ENCODE peak calls at places on chromosomes 1 and 21, in eight cellular contexts. H, N, J, A, Y, I, G and R are unnamed samples.

GRCh38 chr1:203271962-203272632 is 33.2 kb upstream of the BTG2 start:
- DNase-seq in J (peak), I (no peak), H (no peak), N (no peak), Y (no peak), A (no peak), G (no peak), R (no peak)

GRCh38 chr1:99590578-99591209 is 55.2 kb upstream of the PALMD start:
- DNase-seq in H (no peak), N (no peak), G (no peak), Y (no peak), A (no peak), I (no peak), J (no peak), R (no peak)

GRCh38 chr1:233163696-233164095 is 131.8 kb downstream of the PCNX2 start:
- DNase-seq in H (no peak), Y (no peak), A (no peak), I (no peak), G (no peak), N (no peak), J (no peak), R (no peak)

GRCh38 chr1:229440821-229441537 is 7.1 kb upstream of the ACTA1 start:
- DNase-seq in I (no peak), Y (no peak), J (no peak), A (no peak), N (no peak), H (no peak), G (peak), R (no peak)

GRCh38 chr21:28345934-28346333 is 646.7 kb downstream of the LTN1 start:
- DNase-seq in I (no peak), H (no peak), A (no peak), J (no peak), Y (no peak), G (no peak), N (no peak), R (no peak)

GRCh38 chr21:34771512-34772028 is 102.8 kb downstream of the CLIC6 start:
- DNase-seq in I (peak), A (no peak), H (no peak), J (no peak), G (no peak), Y (no peak), N (peak), R (no peak)

GRCh38 chr1:246725191-246725590 is 982 bp downstream of the SCCPDH start:
- DNase-seq in J (no peak), A (no peak), I (peak), Y (no peak), H (no peak), N (peak), G (no peak), R (no peak)

GRCh38 chr1:42150626-42151025 is 2.6 kb upstream of the GUCA2B start:
- DNase-seq in J (no peak), A (no peak), N (no peak), I (no peak), Y (no peak), H (no peak), G (no peak), R (no peak)

GRCh38 chr1:212255705-212256307 is 29.4 kb upstream of the PPP2R5A start:
- DNase-seq in Y (no peak), I (peak), N (no peak), A (no peak), G (no peak), J (no peak), H (no peak), R (no peak)

DNA sequence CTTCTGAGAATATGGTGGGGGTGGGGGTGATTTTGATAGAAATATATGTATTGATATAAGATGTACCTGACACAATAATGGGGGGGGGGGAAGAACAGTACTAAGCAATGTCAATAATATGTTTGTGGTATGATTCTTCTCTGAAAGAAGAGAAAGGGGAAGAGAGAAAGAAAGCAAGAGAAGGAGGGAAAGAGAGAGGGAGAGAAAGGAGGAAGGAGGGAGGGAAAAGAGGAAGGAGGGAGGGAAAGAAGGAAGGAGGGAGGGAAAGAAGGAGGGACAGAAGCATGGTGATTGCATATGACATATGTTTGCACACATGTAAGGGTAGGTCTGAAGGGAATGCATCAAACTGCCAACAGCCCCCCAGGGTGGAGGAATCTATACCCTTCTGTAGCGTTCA is 119.5 kb upstream of the ZC3H12A start:
- DNase-seq in H (no peak), J (no peak), Y (no peak), G (no peak), A (no peak), I (no peak), N (no peak), R (no peak)
- TF ChIP-seq CTCF in H (no peak), J (no peak), Y (no peak), G (no peak), A (no peak), I (no peak), N (no peak), R (no peak)

DNA sequence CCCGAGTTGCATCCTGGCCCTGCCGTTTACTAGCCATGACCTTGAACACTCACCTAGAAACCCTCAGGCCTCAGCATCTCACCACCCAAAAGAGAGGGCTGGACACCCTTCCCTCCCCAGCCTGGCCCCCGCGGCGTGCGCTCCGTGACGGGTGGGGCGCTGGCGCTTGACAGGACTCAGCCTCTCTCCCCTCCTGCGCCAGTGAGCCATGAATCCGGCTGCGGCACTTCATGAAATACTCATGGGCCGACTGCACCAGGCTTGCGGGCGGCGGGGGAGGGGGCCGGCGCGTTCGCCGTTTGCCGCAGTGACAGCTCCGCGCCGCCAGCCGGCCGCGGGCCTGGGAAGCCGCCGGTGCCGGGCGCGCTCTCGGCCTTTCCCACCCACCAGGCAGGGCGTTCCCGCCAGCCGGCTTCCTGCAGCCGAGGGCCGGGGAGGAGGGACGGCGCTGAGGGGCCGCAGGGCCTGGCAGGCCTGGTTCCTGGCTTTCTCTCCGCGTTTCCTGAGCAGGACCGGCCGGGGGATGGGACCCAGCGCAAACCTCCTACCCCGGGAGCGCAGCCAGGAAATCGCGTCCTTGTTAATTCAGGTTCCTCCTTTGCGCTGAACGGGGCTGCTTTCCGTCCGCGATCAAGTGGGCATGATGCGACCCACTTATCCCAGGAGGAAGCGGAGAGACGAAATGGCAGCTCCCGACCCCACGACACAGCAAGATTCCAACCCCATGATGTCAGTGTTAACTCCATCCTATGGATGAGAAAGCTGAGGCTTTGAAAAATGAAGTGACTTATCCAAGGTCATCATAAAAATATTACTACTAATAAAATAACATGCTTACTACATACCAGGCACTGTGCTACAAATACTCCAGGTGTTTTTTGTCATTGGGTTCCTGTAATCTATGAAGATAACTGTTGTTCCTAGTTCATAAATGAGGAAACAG is 9.1 kb upstream of the LUZP1 start:
- DNase-seq in I (peak), N (no peak), Y (peak), J (peak), H (peak), G (peak), A (peak), R (peak)
- TF ChIP-seq CTCF in I (no peak), N (no peak), Y (no peak), J (no peak), H (peak), G (no peak), A (no peak), R (peak)

GRCh38 chr1:107649023-107649422 is 316.0 kb downstream of the VAV3 start:
- DNase-seq in G (no peak), H (no peak), I (no peak), Y (no peak), N (no peak), A (no peak), J (no peak), R (no peak)
- TF ChIP-seq CTCF in G (no peak), H (no peak), I (no peak), Y (no peak), N (no peak), A (no peak), J (no peak), R (no peak)

GRCh38 chr1:85502625-85503083 is 37.7 kb upstream of the DDAH1 start:
- DNase-seq in Y (peak), J (no peak), A (peak), I (peak), N (peak), G (peak), H (no peak), R (no peak)
- TF ChIP-seq CTCF in Y (peak), J (no peak), A (peak), I (peak), N (peak), G (no peak), H (peak), R (peak)

DNA sequence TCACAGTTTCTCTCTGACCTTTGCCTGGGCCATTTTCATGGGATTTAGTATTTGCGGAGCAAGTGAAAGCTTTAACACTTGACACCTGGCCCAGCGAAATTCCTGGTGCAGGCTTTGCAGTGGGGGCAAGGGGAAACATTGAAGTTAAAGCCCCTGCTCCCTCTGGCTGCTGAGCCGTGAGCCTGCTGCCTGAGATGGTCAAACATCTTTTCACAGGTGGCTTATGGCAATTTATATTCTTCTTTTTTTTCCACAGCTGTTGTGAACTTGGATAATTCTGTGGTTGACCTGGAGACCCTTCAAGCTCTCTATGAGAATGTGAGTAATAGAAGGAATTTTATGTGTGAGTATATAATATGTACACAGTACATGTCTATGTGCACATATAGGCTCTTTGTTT is 202.9 kb downstream of the FMN2 start:
- DNase-seq in H (no peak), J (no peak), G (no peak), Y (no peak), A (peak), N (no peak), I (no peak), R (no peak)
- TF ChIP-seq CTCF in H (no peak), J (no peak), G (no peak), Y (no peak), A (no peak), N (no peak), I (no peak), R (no peak)

GRCh38 chr1:31122101-31122735 is 56.7 kb upstream of the PUM1 start:
- DNase-seq in Y (no peak), N (no peak), I (no peak), J (no peak), A (no peak), H (no peak), G (no peak), R (peak)

GRCh38 chr1:31122779-31123178 is 57.3 kb upstream of the PUM1 start:
- DNase-seq in J (no peak), I (no peak), A (no peak), N (no peak), Y (no peak), G (no peak), H (no peak), R (peak)

DNA sequence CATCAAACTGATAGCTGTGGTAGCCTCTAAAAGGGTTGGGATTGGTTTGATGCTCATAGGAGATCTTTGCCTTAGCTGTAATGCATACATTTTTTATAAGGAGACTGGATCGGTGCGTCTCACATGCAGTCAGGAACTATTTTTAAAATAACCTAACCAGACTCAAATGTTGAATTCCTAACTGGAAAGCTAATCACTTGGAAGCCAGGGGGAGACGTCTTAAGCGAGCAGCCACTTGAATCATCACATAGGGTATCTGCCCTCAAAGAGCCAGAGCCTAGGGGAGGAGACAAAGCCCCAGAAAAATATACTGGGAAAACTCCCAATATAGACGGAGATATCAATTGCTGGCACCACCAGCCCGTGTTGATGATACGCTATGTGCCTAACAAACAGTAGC is 61.7 kb upstream of the PUM1 start:
- DNase-seq in J (no peak), A (no peak), G (no peak), I (no peak), Y (no peak), H (no peak), N (no peak), R (no peak)
- TF ChIP-seq CTCF in J (no peak), A (no peak), G (no peak), I (no peak), Y (no peak), H (no peak), N (no peak), R (no peak)